ENCODE peak calls at places on chromosomes 1 and 21, in five cellular contexts. K, L, R, P and W are unnamed samples.

GRCh38 chr1:212721388-212722247 is 22.0 kb upstream of the BATF3 start:
- DNase-seq in K (no peak), L (no peak), R (peak), P (peak), W (no peak)

GRCh38 chr1:173445164-173445563 is 32.0 kb upstream of the PRDX6 start:
- DNase-seq in K (no peak), L (no peak), R (no peak), P (no peak), W (no peak)

GRCh38 chr1:245079021-245079609 is 75.7 kb upstream of the KIF26B start:
- DNase-seq in K (no peak), L (no peak), R (peak), P (peak), W (no peak)

GRCh38 chr1:212644866-212645556 is 36.5 kb downstream of the ATF3 start:
- DNase-seq in K (no peak), L (no peak), R (no peak), P (no peak), W (no peak)

GRCh38 chr21:33350676-33351075 is 25.9 kb downstream of the IFNAR1 start:
- DNase-seq in K (no peak), L (no peak), R (no peak), P (no peak), W (no peak)

GRCh38 chr1:27428316-27429028 is 36.0 kb downstream of the GPR3 start:
- DNase-seq in K (no peak), L (no peak), R (peak), P (peak), W (no peak)

GRCh38 chr1:167763525-167764220 is 41.9 kb downstream of the MPZL1 start:
- DNase-seq in K (no peak), L (no peak), R (no peak), P (no peak), W (no peak)

GRCh38 chr1:33576821-33577599 is 104.6 kb downstream of the ZSCAN20 start:
- DNase-seq in K (no peak), L (no peak), R (no peak), P (no peak), W (no peak)

GRCh38 chr21:44904141-44904923 is 16.4 kb downstream of the ITGB2 start:
- DNase-seq in K (no peak), L (no peak), R (no peak), P (no peak), W (no peak)

GRCh38 chr1:154698320-154699096 is 90.5 kb upstream of the ADAR start:
- DNase-seq in K (no peak), L (no peak), R (no peak), P (no peak), W (no peak)

GRCh38 chr1:203628997-203629508 is 2.4 kb downstream of the ATP2B4 start:
- DNase-seq in K (no peak), L (no peak), R (peak), P (no peak), W (no peak)

GRCh38 chr1:111908222-111908621 is 81.2 kb downstream of the KCND3 start:
- DNase-seq in K (no peak), L (no peak), R (no peak), P (no peak), W (no peak)

GRCh38 chr1:29213055-29213454 is 17.7 kb downstream of the MECR start:
- DNase-seq in K (no peak), L (no peak), R (no peak), P (no peak), W (no peak)

GRCh38 chr1:81756872-81757271 is 43.9 kb upstream of the ADGRL2 start:
- DNase-seq in K (no peak), L (no peak), R (no peak), P (peak), W (no peak)

GRCh38 chr1:91406773-91407389 is 2.2 kb upstream of the HFM1 start:
- DNase-seq in K (no peak), L (no peak), R (peak), P (no peak), W (no peak)

GRCh38 chr21:15289896-15290841 is 225.4 kb upstream of the NRIP1 start:
- DNase-seq in K (peak), L (no peak), R (peak), P (no peak), W (peak)

GRCh38 chr1:155134858-155135415 is 715 bp upstream of the SLC50A1 start:
- DNase-seq in K (peak), L (no peak), R (peak), P (peak), W (peak)

GRCh38 chr1:175150596-175151319 is 41.8 kb downstream of the KIAA0040 start:
- DNase-seq in K (peak), L (no peak), R (no peak), P (no peak), W (no peak)

GRCh38 chr1:72062584-72062983 is 219.8 kb downstream of the NEGR1 start:
- DNase-seq in K (no peak), L (no peak), R (no peak), P (no peak), W (no peak)

DNA sequence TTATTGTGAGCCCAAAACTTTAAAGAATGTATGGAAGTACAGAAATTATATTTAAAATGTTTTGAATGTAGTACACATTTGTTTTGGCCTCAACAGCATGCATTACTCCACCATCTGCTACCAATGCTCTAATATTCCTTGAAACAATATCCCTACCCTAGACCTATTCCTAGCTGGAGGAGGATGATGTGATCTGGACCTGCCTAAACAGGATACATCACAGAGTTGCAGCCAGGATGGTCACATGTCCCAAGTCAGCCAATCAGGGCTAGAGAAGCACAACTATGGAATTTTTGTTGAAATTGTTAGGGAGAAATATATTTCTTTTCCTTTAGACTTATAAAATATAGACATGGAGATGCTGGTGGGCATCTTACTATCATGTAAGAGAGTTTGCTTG is 623.3 kb upstream of the NR5A2 start:
- DNase-seq in K (no peak), L (no peak), R (no peak), P (no peak), W (no peak)
- H2BK12ac ChIP-seq in K (no peak), L (no peak), R (no peak), P (no peak), W (no peak)

DNA sequence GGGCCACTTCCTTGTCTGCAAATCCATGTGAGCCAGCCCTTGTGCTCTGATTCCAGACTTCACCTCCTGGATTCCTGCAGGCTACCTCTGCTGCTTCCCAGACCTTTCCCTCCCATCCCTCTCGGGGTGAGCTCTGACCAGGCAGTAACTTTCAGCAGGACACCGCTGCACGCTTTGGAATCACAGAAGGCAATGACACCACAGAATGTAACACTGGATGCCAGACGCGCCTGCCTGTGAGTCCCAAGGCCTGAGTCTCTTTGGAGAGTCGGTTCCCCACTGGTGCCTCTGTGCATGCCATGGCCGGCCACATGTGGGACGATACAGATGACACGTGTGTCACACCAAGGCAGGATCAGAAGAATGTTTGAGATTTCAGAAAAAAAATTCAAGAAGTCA is 89.7 kb upstream of the ERRFI1 start:
- DNase-seq in K (no peak), L (no peak), R (no peak), P (no peak), W (no peak)
- H3K27ac ChIP-seq in K (no peak), L (no peak), R (peak), P (no peak), W (no peak)

DNA sequence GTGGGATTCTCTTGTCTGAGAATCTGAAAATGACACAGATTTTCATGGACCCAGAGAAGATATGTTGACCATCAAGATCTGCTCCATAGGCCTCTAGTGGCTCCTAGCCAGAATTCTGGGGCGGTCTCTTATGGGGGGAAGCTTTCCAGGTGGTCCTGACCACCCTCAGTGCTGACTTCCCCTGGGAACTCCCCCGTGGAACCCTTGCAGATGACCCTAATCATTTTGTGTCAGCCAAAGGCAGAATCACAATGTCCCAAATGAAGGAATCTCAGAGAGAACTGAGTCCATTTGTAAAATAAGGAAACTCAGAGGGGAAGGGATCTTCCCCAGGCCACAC is 3.6 kb downstream of the HEYL start:
- DNase-seq in K (no peak), L (no peak), R (no peak), P (no peak), W (no peak)
- H2BK12ac ChIP-seq in K (no peak), L (no peak), R (no peak), P (no peak), W (no peak)

GRCh38 chr1:220733090-220733569 is 15.0 kb upstream of the MTARC2 start:
- DNase-seq in K (peak), L (peak), R (peak), P (peak), W (peak)

GRCh38 chr1:220727523-220727922 is 20.6 kb upstream of the MTARC2 start:
- DNase-seq in K (no peak), L (no peak), R (no peak), P (no peak), W (no peak)

GRCh38 chr1:220734571-220735326 is 13.4 kb upstream of the MTARC2 start:
- DNase-seq in K (no peak), L (no peak), R (peak), P (peak), W (no peak)

GRCh38 chr1:220732621-220733020 is 15.5 kb upstream of the MTARC2 start:
- DNase-seq in K (no peak), L (no peak), R (no peak), P (no peak), W (no peak)

GRCh38 chr1:220732137-220732536 is 16.0 kb upstream of the MTARC2 start:
- DNase-seq in K (no peak), L (no peak), R (no peak), P (no peak), W (no peak)
- H3K27ac ChIP-seq in K (no peak), L (no peak), R (no peak), P (no peak), W (no peak)

GRCh38 chr1:233635765-233636502 is 22.0 kb downstream of the KCNK1 start:
- DNase-seq in K (peak), L (no peak), R (peak), P (no peak), W (no peak)
- H2BK12ac ChIP-seq in K (no peak), L (peak), R (no peak), P (no peak), W (no peak)

DNA sequence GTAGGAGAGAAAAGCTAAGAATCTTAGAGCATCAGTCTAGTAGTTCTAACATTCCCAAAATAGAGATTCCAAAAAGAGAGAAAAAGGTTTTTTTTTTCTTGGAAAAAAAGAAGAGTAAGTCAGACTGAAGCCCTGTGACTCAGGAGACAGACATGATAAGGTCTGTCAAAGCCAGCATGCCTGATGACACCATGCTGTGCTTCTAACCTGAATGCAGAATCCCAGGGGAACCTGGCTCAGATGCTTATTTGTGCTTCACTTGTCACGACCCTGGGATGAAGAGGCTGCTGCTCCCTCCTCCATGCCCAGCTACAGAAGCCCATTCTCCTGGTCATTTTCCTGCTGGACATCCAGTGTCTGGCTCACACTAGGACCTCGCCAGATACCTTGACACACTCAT is 44.3 kb downstream of the ERICH3 start:
- DNase-seq in K (peak), L (peak), R (peak), P (no peak), W (no peak)
- H3K27ac ChIP-seq in K (no peak), L (no peak), R (no peak), P (no peak), W (no peak)

GRCh38 chr1:114339379-114339778 is 171.6 kb downstream of the TRIM33 start:
- DNase-seq in K (no peak), L (no peak), R (no peak), P (no peak), W (no peak)
- H2BK12ac ChIP-seq in K (no peak), L (no peak), R (no peak), P (no peak), W (no peak)

GRCh38 chr21:32334980-32335471 is 36.4 kb downstream of the MRAP start:
- DNase-seq in K (peak), L (no peak), R (no peak), P (peak), W (no peak)
- H3K27ac ChIP-seq in K (no peak), L (no peak), R (no peak), P (peak), W (no peak)